ENCODE peak calls at places on chromosomes 11 and 22, in four cellular contexts. I, K, C and F are unnamed samples.

GRCh38 chr11:60389279-60389910 is 6.9 kb upstream of the MS4A14 start:
- DNase-seq in I (no peak), K (no peak), C (no peak), F (no peak)

GRCh38 chr11:96306600-96306932 is 36.4 kb downstream of the MAML2 start:
- DNase-seq in I (no peak), K (no peak), C (no peak), F (no peak)

GRCh38 chr11:57432714-57433163 is 5.8 kb upstream of the SLC43A3 start:
- DNase-seq in I (peak; percentile 50), K (no peak), C (no peak), F (no peak)

GRCh38 chr11:68038718-68039525 is at the start of gene TCIRG1:
- DNase-seq in I (peak; percentile 78), K (no peak), C (peak; percentile 64), F (peak; percentile 55)

GRCh38 chr11:127939000-127939399 is 648.4 kb downstream of the ETS1 start:
- DNase-seq in I (no peak), K (no peak), C (no peak), F (no peak)

GRCh38 chr11:20057055-20057943 is 103.0 kb downstream of the DBX1 start:
- DNase-seq in I (no peak), K (no peak), C (no peak), F (no peak)

GRCh38 chr11:60428517-60428916 is 855 bp upstream of the MS4A5 start:
- DNase-seq in I (no peak), K (no peak), C (no peak), F (no peak)

GRCh38 chr11:110000045-110000502 is 93.1 kb upstream of the ZC3H12C start:
- DNase-seq in I (no peak), K (no peak), C (no peak), F (no peak)

GRCh38 chr22:29840498-29840897 is 2.4 kb upstream of the ASCC2 start:
- DNase-seq in I (no peak), K (no peak), C (no peak), F (no peak)

GRCh38 chr11:76041208-76041607 is 165.1 kb downstream of the WNT11 start:
- DNase-seq in I (no peak), K (no peak), C (no peak), F (no peak)

GRCh38 chr22:19096555-19096954 is 25.7 kb downstream of the DGCR2 start:
- DNase-seq in I (no peak), K (no peak), C (no peak), F (no peak)

GRCh38 chr22:17376950-17377349 is 7.7 kb downstream of the CECR2 start:
- DNase-seq in I (no peak), K (no peak), C (no peak), F (no peak)

GRCh38 chr11:18540207-18541009 is 13.7 kb upstream of the TSG101 start:
- DNase-seq in I (no peak), K (peak; percentile 7), C (no peak), F (no peak)

GRCh38 chr11:33945481-33946268 is 53.8 kb upstream of the LMO2 start:
- DNase-seq in I (no peak), K (no peak), C (no peak), F (no peak)